ENCODE peak calls at places on chromosomes 7 and 10, in five cellular contexts. F, U, P, V and N are unnamed samples.
A peak's percentile ranks its signal among the peaks of the same experiment; 100 is the strongest.

GRCh38 chr7:81031243-81031642 is 112.4 kb upstream of the SEMA3C start:
- DNase-seq in F (no peak), U (peak; percentile 45), P (no peak), V (no peak), N (peak; percentile 16)

GRCh38 chr10:125020386-125020785 is 78.5 kb downstream of the ZRANB1 start:
- DNase-seq in F (no peak), U (no peak), P (no peak), V (no peak), N (no peak)

GRCh38 chr7:26305048-26305868 is 13.6 kb downstream of the SNX10 start:
- DNase-seq in F (no peak), U (no peak), P (no peak), V (no peak), N (no peak)

GRCh38 chr10:124665558-124665957 is 78.6 kb downstream of the FAM53B start:
- DNase-seq in F (no peak), U (no peak), P (no peak), V (no peak), N (no peak)

GRCh38 chr10:818010-818409 is 113.5 kb downstream of the LARP4B start:
- DNase-seq in F (no peak), U (no peak), P (no peak), V (no peak), N (no peak)

GRCh38 chr7:51316262-51316665 is 345 bp downstream of the COBL start:
- DNase-seq in F (no peak), U (no peak), P (no peak), V (no peak), N (no peak)

GRCh38 chr7:117010375-117011133 is 57.3 kb downstream of the ST7 start:
- DNase-seq in F (no peak), U (peak; percentile 79), P (no peak), V (peak; percentile 59), N (peak; percentile 45)

GRCh38 chr10:101602767-101603398 is 14.8 kb downstream of the DPCD start:
- DNase-seq in F (peak; percentile 37), U (peak; percentile 60), P (peak; percentile 89), V (peak; percentile 62), N (peak; percentile 64)

GRCh38 chr10:15167411-15168295 is 840 bp downstream of the NMT2 start:
- DNase-seq in F (peak; percentile 44), U (peak; percentile 62), P (peak; percentile 82), V (peak; percentile 50), N (peak; percentile 57)

DNA sequence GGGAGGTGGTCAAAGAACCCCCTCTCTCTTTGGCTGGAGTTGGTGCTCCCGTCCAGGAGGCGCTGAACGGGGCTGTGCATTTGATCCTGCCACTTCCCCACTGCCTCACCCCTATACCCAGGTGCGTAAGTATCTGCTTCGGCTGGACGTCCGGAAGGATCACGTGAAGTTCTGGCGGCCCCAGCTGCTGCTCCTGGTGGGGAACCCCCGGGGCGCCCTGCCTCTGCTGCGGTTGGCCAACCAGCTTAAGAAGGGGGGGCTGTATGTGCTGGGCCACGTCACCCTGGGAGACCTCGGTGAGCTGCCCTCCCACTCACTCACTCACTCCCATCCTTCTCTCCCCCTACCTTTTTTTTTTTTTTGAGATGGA is 5.6 kb upstream of the TRIP6 start:
- DNase-seq in F (no peak), U (no peak), P (no peak), V (no peak), N (no peak)
- H3K4me3 ChIP-seq in F (no peak overlapping the region), U (no peak overlapping the region), P (no peak overlapping the region), V (no peak overlapping the region), N (no peak overlapping the region)

DNA sequence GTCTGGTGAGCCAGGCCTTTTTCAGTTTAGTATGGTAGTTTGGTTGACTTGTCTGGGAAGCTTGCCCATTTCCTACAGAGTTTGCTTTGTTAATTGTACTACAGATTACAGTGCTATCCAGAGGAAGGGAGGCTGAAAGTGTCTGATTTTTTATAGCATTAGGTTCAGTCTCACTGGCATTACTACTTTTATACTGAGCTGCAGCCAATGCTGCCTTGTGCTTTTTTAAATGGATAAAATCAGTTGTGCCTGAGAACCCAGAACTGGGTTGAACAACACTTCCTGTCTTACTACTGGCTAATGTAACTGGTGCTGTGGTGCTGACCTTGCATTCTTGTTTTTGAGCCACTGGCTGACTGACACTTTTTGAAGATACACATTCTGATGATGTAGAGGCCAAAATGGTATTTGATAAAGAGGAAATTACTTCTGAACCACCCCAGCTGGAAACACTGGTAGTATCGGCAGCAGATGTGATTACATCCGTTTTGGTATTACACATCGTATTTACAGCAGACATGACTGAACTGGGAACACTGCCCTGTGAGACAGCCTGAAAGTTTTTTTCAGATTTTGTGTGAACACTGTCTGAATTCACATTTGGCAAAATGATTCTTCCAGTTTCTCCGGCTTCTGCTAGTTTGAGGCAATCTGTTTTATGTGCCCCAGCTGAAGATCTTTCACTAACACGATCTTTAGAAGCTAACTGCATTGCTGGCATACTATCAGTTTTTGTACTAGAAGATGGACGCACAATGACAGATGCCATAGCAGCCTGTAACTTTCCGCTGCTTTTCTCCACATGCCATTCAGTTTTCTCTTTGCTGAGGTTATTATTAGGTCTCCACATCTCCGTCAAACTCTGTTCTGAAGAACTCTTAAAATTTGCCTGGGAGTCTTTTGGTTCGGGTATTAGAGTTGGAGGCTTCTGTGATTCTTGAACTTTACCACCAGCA is 74.1 kb downstream of the NRBF2 start:
- DNase-seq in F (peak; percentile 50), U (no peak), P (no peak), V (peak; percentile 62), N (peak; percentile 70)
- H3K4me3 ChIP-seq in F (peak overlapping the region; percentile 16), U (no peak overlapping the region), P (peak overlapping the region; percentile 11), V (no peak overlapping the region), N (no peak overlapping the region)

GRCh38 chr10:12659706-12660105 is 310.4 kb downstream of the CAMK1D start:
- DNase-seq in F (no peak), U (no peak), P (no peak), V (no peak), N (no peak)

GRCh38 chr10:12657489-12657888 is 308.1 kb downstream of the CAMK1D start:
- DNase-seq in F (no peak), U (no peak), P (no peak), V (no peak), N (no peak)

GRCh38 chr10:12658526-12658925 is 309.2 kb downstream of the CAMK1D start:
- DNase-seq in F (no peak), U (no peak), P (no peak), V (no peak), N (no peak)

GRCh38 chr10:12656518-12657142 is 307.3 kb downstream of the CAMK1D start:
- DNase-seq in F (no peak), U (peak; percentile 80), P (no peak), V (peak; percentile 39), N (peak; percentile 72)

DNA sequence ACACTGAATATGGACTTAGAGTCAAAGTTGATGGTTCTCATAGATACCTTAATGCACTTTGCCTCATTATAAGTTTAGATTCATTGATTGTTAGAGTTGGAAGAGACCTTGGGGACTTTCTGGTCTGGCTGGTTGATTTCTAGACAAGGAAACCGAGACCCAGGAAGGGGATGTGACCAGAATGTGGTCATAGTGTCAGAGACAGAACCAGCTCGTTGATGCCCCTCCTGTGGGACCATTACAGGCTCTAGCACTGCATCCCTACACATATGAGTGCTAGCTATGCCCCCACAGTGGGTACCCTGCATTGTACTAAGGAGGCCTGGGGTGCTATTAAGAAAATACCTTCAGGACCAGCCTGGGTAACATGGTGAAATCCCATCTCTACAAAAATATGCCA is 306.6 kb downstream of the CAMK1D start:
- DNase-seq in F (no peak), U (no peak), P (no peak), V (no peak), N (no peak)
- H3K4me3 ChIP-seq in F (no peak overlapping the region), U (no peak overlapping the region), P (no peak overlapping the region), V (no peak overlapping the region), N (no peak overlapping the region)

GRCh38 chr10:89283174-89283987 is 18.5 kb upstream of the IFIT2 start:
- DNase-seq in F (no peak), U (peak; percentile 30), P (no peak), V (no peak), N (no peak)
- H3K4me3 ChIP-seq in F (peak overlapping the region; percentile 47), U (no peak overlapping the region), P (no peak overlapping the region), V (no peak overlapping the region), N (no peak overlapping the region)

GRCh38 chr10:27713906-27714305 is 31.7 kb downstream of the MKX start:
- DNase-seq in F (no peak), U (peak; percentile 8), P (no peak), V (no peak), N (no peak)
- H3K4me3 ChIP-seq in F (no peak overlapping the region), U (no peak overlapping the region), P (no peak overlapping the region), V (no peak overlapping the region), N (no peak overlapping the region)

DNA sequence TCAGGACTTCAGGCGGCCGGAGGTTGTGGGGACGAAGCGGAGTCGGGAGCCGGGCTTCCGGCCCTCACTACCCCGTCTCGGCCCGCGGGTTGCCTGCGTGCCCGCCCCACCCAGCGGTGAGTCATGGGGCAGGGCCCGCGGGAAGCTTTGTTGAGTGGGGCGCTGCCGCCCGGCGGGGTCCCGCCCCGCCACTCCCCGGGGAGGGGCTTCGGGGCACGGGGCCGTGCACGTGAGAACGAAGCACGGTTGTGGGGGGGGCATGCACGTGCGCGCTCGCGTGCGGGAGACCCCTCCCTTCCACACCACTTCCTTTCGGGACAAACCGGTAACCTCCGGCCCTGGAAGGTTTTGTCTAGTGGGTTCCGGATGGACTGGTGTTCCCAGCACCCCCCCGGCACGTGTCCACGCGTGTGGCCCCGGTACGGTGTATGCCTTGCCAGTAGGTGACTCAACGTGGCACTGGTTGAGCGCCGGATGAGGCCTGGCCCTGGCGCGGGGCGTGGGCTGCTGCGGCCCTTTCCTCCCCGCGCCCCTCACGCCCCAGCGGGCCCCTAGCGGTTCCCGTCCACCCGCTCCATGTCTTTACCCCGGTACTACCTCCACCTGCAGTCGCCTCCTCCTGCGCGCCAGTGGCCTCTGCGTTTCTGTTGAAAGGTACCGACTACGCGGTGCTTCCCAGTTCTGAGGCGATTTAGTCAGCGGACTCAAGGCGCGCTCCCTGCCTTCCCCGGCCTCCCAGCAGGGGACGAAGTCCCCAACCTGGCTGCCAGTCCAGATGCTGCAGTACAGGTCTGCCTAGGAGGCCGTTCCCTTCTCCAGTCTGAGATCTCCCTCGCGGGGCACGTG is 3.1 kb downstream of the ADIRF start:
- DNase-seq in F (peak; percentile 90), U (peak; percentile 64), P (peak; percentile 97), V (peak; percentile 89), N (peak; percentile 87)
- H3K4me3 ChIP-seq in F (peak overlapping the region; percentile 71), U (peak overlapping the region; percentile 54), P (peak overlapping the region; percentile 64), V (peak overlapping the region; percentile 40), N (peak overlapping the region; percentile 56)

GRCh38 chr7:30247546-30248386 is 36.6 kb upstream of the ZNRF2 start:
- DNase-seq in F (no peak), U (no peak), P (no peak), V (no peak), N (no peak)
- H3K4me3 ChIP-seq in F (no peak overlapping the region), U (no peak overlapping the region), P (no peak overlapping the region), V (no peak overlapping the region), N (no peak overlapping the region)

GRCh38 chr7:102284399-102284798 is 2.3 kb upstream of the SH2B2 start:
- DNase-seq in F (no peak), U (no peak), P (no peak), V (no peak), N (no peak)
- H3K4me3 ChIP-seq in F (peak overlapping the region; percentile 95), U (no peak overlapping the region), P (no peak overlapping the region), V (no peak overlapping the region), N (no peak overlapping the region)

DNA sequence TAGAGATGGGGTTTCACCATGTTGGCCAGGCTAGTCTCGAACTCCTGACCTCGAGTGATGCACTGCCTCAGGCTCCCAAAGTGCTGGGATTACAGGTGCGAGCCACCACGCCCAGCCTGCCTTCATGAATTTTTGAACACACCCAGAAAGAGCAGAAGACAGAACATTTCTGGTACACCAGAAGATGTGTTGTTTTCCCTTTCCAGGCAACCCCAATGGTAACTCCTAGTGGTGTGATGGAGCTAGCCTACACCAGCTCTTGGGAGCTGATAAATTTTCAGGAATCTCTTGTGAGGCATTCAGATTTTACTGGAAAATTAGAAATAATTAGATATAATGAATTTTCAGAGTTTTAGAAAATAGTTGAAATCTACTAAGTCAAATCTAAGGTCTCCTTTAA is 904 bp upstream of the CCDC7 start:
- DNase-seq in F (no peak), U (no peak), P (no peak), V (no peak), N (no peak)
- H3K4me3 ChIP-seq in F (peak overlapping the region; percentile 90), U (no peak overlapping the region), P (no peak overlapping the region), V (peak overlapping the region; percentile 99), N (peak overlapping the region; percentile 77)

GRCh38 chr7:516606-517456 is 2.8 kb downstream of the PDGFA start:
- DNase-seq in F (peak; percentile 53), U (peak; percentile 47), P (peak; percentile 89), V (peak; percentile 73), N (peak; percentile 82)
- H3K4me3 ChIP-seq in F (peak overlapping the region; percentile 81), U (peak overlapping the region; percentile 91), P (peak overlapping the region; percentile 89), V (peak overlapping the region; percentile 43), N (peak overlapping the region; percentile 73)